ENCODE peak calls at places on chromosomes 13 and 19, in four cellular contexts. One of them, this sample, is unnamed.

GRCh38 chr19:35792312-35792711 is 16.9 kb downstream of the ARHGAP33 start:
- DNase-seq in WTC11: no peak
- DNase-seq in H9: no peak
- DNase-seq in dorsolateral prefrontal cortex: no peak
- DNase-seq in this sample: no peak

GRCh38 chr13:79317856-79318255 is 88.2 kb downstream of the RBM26 start:
- DNase-seq in dorsolateral prefrontal cortex: no peak
- DNase-seq in WTC11: no peak
- DNase-seq in H9: no peak
- DNase-seq in this sample: no peak

GRCh38 chr19:34295103-34295502 is 40.7 kb downstream of the GARRE1 start:
- DNase-seq in H9: no peak
- DNase-seq in dorsolateral prefrontal cortex: no peak
- DNase-seq in WTC11: no peak
- DNase-seq in this sample: no peak

GRCh38 chr13:30730526-30730925 is 4.8 kb upstream of the ALOX5AP start:
- DNase-seq in WTC11: peak; percentile 44
- DNase-seq in dorsolateral prefrontal cortex: peak; percentile 64
- DNase-seq in H9: peak; percentile 35
- DNase-seq in this sample: no peak

GRCh38 chr13:58056411-58056810 is 424.9 kb downstream of the PCDH17 start:
- DNase-seq in dorsolateral prefrontal cortex: no peak
- DNase-seq in H9: no peak
- DNase-seq in WTC11: no peak
- DNase-seq in this sample: no peak

GRCh38 chr19:17073869-17074627 is 1.2 kb downstream of the HAUS8 start:
- DNase-seq in dorsolateral prefrontal cortex: no peak
- DNase-seq in WTC11: no peak
- DNase-seq in H9: peak; percentile 54
- DNase-seq in this sample: no peak

GRCh38 chr13:49052801-49053200 is 77.1 kb downstream of the FNDC3A start:
- DNase-seq in WTC11: no peak
- DNase-seq in dorsolateral prefrontal cortex: no peak
- DNase-seq in H9: no peak
- DNase-seq in this sample: no peak

GRCh38 chr13:100825551-100825950 is 151.0 kb upstream of the TMTC4 start:
- DNase-seq in dorsolateral prefrontal cortex: no peak
- DNase-seq in WTC11: no peak
- DNase-seq in H9: no peak
- DNase-seq in this sample: no peak

GRCh38 chr19:35204799-35205732 is 23.5 kb downstream of the FAM187B start:
- DNase-seq in WTC11: no peak
- DNase-seq in H9: peak; percentile 57
- DNase-seq in dorsolateral prefrontal cortex: no peak
- DNase-seq in this sample: no peak

GRCh38 chr13:101757446-101758039 is 305.1 kb downstream of the ITGBL1 start:
- DNase-seq in WTC11: no peak
- DNase-seq in H9: no peak
- DNase-seq in dorsolateral prefrontal cortex: no peak
- DNase-seq in this sample: no peak

GRCh38 chr19:13121551-13122274 is 3.6 kb downstream of the NACC1 start:
- DNase-seq in H9: no peak
- DNase-seq in dorsolateral prefrontal cortex: no peak
- DNase-seq in WTC11: no peak
- DNase-seq in this sample: peak; percentile 48

GRCh38 chr13:28488376-28489005 is 6.4 kb downstream of the FLT1 start:
- DNase-seq in WTC11: no peak
- DNase-seq in H9: no peak
- DNase-seq in dorsolateral prefrontal cortex: no peak
- DNase-seq in this sample: no peak

GRCh38 chr13:67155898-67156717 is 74.0 kb downstream of the PCDH9 start:
- DNase-seq in WTC11: no peak
- DNase-seq in H9: no peak
- DNase-seq in dorsolateral prefrontal cortex: peak; percentile 37
- DNase-seq in this sample: no peak

GRCh38 chr13:51045450-51045849 is 65.6 kb downstream of the C13orf42 start:
- DNase-seq in dorsolateral prefrontal cortex: no peak
- DNase-seq in WTC11: no peak
- DNase-seq in H9: no peak
- DNase-seq in this sample: no peak

GRCh38 chr13:102852556-102852955 is 6.7 kb downstream of the ERCC5 start:
- DNase-seq in dorsolateral prefrontal cortex: no peak
- DNase-seq in H9: no peak
- DNase-seq in WTC11: no peak
- DNase-seq in this sample: no peak

GRCh38 chr13:30037766-30038165 is 187.3 kb upstream of the UBL3 start:
- DNase-seq in H9: no peak
- DNase-seq in WTC11: no peak
- DNase-seq in dorsolateral prefrontal cortex: no peak
- DNase-seq in this sample: no peak

GRCh38 chr19:2743099-2743498 is 3.3 kb upstream of the SLC39A3 start:
- DNase-seq in H9: no peak
- DNase-seq in WTC11: no peak
- DNase-seq in dorsolateral prefrontal cortex: peak; percentile 81
- DNase-seq in this sample: no peak

GRCh38 chr19:2740314-2740656 is 468 bp upstream of the SLC39A3 start:
- DNase-seq in dorsolateral prefrontal cortex: no peak
- DNase-seq in WTC11: no peak
- DNase-seq in H9: no peak
- DNase-seq in this sample: no peak

GRCh38 chr19:2744113-2744512 is 4.3 kb upstream of the SLC39A3 start:
- DNase-seq in H9: no peak
- DNase-seq in WTC11: no peak
- DNase-seq in dorsolateral prefrontal cortex: no peak
- DNase-seq in this sample: no peak

GRCh38 chr19:2736550-2737190 is 3.1 kb downstream of the SLC39A3 start:
- DNase-seq in dorsolateral prefrontal cortex: no peak
- DNase-seq in H9: no peak
- DNase-seq in WTC11: no peak
- DNase-seq in this sample: no peak

DNA sequence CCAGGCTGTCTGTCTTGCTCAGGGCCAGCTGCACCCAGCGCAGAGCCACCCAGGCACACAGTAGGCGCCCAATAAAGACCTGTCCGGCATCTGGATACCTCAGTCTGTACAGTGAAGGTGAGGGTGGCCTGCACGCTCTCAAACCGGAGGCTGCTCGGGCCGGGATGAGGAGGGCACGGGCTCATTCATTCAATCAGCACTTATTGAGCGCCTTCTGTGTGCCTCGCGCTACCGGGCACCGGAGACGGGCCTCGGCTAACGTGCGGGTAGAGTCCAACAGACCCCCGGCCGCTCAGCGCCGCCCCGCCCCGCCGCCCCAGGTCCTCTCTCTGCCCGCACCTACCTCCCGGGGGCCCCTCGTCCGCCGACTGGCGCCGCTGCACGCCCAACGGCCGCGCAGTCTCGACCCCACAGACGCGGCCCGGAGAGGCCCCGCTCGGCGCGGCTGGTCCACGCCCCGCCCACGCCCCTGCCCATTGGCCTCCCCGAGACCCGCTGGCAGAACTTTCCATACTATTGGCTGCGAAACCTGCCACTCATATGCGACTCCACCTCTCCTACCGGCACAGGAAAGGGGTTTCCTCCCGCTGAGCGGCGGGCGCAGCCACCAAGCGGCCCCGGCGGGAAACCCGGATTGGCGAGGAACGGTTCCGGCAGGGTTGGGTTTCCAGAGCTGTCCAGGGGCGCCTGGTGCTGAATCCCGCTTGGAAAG is at the start of gene SLC39A3:
- DNase-seq in H9: peak; percentile 98
- DNase-seq in dorsolateral prefrontal cortex: peak; percentile 98
- DNase-seq in WTC11: peak; percentile 100
- DNase-seq in this sample: peak; percentile 97
- TF ChIP-seq CTCF in H9: peak; percentile 10
- TF ChIP-seq CTCF in dorsolateral prefrontal cortex: peak; percentile 36
- TF ChIP-seq CTCF in WTC11: no peak
- TF ChIP-seq CTCF in this sample: no peak

DNA sequence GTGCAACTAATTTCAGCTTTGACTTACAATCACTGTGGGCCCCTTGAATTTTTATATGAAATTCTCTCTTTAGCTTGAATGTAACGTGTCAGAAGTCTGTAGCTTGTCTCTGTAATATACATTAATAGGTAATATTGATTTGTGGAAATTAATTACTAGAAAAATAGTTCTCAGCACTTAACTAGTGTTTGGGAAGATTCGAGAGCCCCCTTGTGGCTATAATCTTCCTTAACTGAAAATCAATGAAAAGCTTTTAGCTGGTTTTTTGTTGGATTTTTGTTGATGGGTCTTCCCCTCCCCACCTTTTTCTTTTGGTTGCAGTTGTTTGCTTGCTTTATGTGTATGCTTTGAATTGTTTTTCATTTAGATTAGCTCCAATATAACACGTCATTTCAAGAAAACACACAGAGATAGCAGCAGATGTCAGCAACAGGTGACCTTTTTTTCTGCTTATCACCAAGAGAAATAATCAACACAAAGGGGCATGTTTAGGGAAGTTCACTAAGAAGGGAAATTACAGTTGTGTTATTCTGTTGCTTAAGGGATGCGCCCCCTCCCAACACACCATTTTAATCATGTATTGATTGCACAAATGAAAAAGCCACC is 176.8 kb downstream of the OXGR1 start:
- DNase-seq in WTC11: no peak
- DNase-seq in H9: no peak
- DNase-seq in dorsolateral prefrontal cortex: no peak
- DNase-seq in this sample: no peak
- TF ChIP-seq CTCF in WTC11: peak; percentile 46
- TF ChIP-seq CTCF in H9: peak; percentile 80
- TF ChIP-seq CTCF in dorsolateral prefrontal cortex: peak; percentile 63
- TF ChIP-seq CTCF in this sample: no peak

GRCh38 chr13:65613004-65613403 is 1617.1 kb downstream of the PCDH9 start:
- DNase-seq in H9: peak; percentile 33
- DNase-seq in dorsolateral prefrontal cortex: no peak
- DNase-seq in WTC11: peak; percentile 11
- DNase-seq in this sample: no peak
- TF ChIP-seq CTCF in H9: peak; percentile 74
- TF ChIP-seq CTCF in dorsolateral prefrontal cortex: no peak
- TF ChIP-seq CTCF in WTC11: peak; percentile 30
- TF ChIP-seq CTCF in this sample: no peak

GRCh38 chr13:27472941-27473340 is 22.6 kb upstream of the MTIF3 start:
- DNase-seq in dorsolateral prefrontal cortex: no peak
- DNase-seq in H9: no peak
- DNase-seq in WTC11: no peak
- DNase-seq in this sample: no peak

GRCh38 chr13:27481766-27482165 is 31.4 kb upstream of the MTIF3 start:
- DNase-seq in H9: peak; percentile 88
- DNase-seq in dorsolateral prefrontal cortex: no peak
- DNase-seq in WTC11: peak; percentile 89
- DNase-seq in this sample: no peak

GRCh38 chr13:27474751-27475268 is 24.4 kb upstream of the MTIF3 start:
- DNase-seq in WTC11: no peak
- DNase-seq in H9: no peak
- DNase-seq in dorsolateral prefrontal cortex: peak; percentile 20
- DNase-seq in this sample: no peak

GRCh38 chr13:27472441-27472840 is 22.1 kb upstream of the MTIF3 start:
- DNase-seq in WTC11: no peak
- DNase-seq in H9: no peak
- DNase-seq in dorsolateral prefrontal cortex: no peak
- DNase-seq in this sample: no peak

DNA sequence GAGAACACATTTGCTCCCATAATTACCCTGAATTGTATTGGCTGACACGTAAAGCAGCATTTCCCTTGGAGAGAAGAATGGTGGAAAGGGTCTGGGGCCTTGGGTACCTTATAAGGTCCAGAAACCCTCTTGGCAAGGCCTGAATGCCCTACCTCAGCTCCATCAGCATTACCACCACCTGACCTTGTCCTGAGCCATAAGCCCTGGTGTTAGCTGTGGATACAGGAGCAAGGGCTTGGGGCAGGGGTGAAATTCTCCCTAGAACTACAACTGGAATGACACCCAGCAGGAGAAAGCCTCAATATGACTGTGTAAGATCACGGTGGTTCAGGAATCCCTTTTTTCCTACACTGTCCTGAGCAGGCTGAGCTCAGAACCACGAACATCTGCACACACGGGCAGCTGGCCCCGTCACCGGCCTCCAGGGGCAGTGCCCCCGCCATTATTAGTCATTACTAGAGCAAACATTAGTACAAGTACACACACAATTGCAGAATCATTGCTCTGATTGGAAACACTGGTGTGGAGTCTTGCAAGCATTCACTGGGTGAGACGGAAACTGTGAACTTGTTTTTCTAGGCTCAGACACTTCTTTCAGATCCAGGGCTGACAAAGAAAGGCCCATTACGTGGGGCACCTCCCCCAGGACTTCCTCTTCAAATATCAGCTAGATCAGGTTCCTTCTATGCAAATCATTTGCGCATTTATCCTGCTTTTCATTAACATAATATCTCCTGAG is 26.7 kb upstream of the MTIF3 start:
- DNase-seq in H9: no peak
- DNase-seq in dorsolateral prefrontal cortex: no peak
- DNase-seq in WTC11: no peak
- DNase-seq in this sample: no peak
- TF ChIP-seq CTCF in H9: no peak
- TF ChIP-seq CTCF in dorsolateral prefrontal cortex: no peak
- TF ChIP-seq CTCF in WTC11: no peak
- TF ChIP-seq CTCF in this sample: no peak

DNA sequence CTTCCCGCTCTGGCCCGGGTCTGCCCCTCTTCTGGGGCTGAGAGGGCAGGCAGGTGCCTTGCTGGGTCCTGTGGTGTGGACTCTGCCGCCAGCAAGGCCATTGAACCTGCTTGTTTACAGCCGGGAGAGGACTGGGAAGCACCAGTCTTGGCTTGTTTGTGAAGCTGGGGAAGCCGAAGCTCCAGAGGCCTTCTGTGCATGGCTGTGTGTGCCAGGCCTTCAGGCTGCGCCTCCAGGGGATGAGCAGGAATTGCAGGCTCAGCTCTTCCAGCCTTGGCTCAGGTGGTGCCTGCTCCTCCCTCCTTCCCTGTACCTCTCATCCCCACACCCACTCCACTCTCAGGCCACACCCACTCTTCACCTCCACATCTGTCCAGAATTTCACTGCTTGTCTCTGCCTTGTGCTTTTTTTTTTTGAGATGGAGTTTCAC is 17.5 kb downstream of the NDUFB7 start:
- DNase-seq in WTC11: no peak
- DNase-seq in H9: peak; percentile 53
- DNase-seq in dorsolateral prefrontal cortex: peak; percentile 35
- DNase-seq in this sample: no peak
- TF ChIP-seq CTCF in WTC11: no peak
- TF ChIP-seq CTCF in H9: no peak
- TF ChIP-seq CTCF in dorsolateral prefrontal cortex: peak; percentile 28
- TF ChIP-seq CTCF in this sample: no peak

This sample was measured in natural killer cell.